ENCODE peak calls at places on chromosomes 3 and 15, in four cellular contexts. P is B cell, K is GM13977, M is ascending aorta. A is an unnamed sample.

GRCh38 chr3:3296858-3297430 is 117.5 kb upstream of the CRBN start:
- DNase-seq in P (no peak), K (no peak), M (no peak), A (no peak)

GRCh38 chr3:74122281-74122680 is 492.2 kb downstream of the CNTN3 start:
- DNase-seq in P (no peak), K (no peak), M (no peak), A (no peak)

GRCh38 chr3:188439080-188439479 is 285.1 kb downstream of the LPP start:
- DNase-seq in P (peak; percentile 79), K (peak; percentile 27), M (no peak), A (no peak)

GRCh38 chr3:159804726-159805410 is 183.8 kb upstream of the IL12A start:
- DNase-seq in P (no peak), K (peak; percentile 64), M (no peak), A (peak; percentile 41)

GRCh38 chr3:8647137-8647970 is 2.8 kb upstream of the SSUH2 start:
- DNase-seq in P (peak; percentile 20), K (no peak), M (no peak), A (no peak)

GRCh38 chr3:13009132-13009945 is 63.9 kb downstream of the IQSEC1 start:
- DNase-seq in P (peak; percentile 85), K (peak; percentile 65), M (no peak), A (no peak)

GRCh38 chr15:84975871-84976351 is 5.7 kb upstream of the PDE8A start:
- DNase-seq in P (no peak), K (no peak), M (no peak), A (no peak)

GRCh38 chr3:56758539-56758981 is 43.2 kb downstream of the ARHGEF3 start:
- DNase-seq in P (peak; percentile 64), K (peak; percentile 67), M (no peak), A (no peak)

GRCh38 chr3:49930241-49930690 is 655 bp upstream of the MON1A start:
- DNase-seq in P (no peak), K (no peak), M (no peak), A (no peak)

GRCh38 chr3:195148553-195148952 is 122.4 kb downstream of the XXYLT1 start:
- DNase-seq in P (peak; percentile 49), K (no peak), M (no peak), A (no peak)

DNA sequence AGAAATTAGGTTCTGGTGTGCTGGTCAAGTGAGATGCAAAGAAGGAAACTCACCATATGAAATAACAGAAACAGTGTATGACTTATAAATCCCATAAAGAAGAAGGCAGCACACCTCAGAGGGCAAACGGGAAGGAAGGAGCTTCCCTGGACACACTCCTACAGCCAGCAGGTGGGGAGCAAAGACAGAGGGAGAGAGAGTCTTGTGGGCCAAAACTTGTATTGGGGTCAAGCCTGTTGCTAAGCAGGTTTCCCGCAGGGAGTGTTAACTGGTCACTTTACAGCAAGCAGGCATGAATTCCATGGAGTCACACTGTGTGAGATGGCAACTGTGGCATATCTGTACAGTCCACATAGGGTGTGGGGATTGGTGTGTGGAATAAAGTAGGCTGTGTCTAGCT is 222.9 kb upstream of the NDN start:
- DNase-seq in P (no peak), K (no peak), M (no peak), A (no peak)
- TF ChIP-seq CTCF in P (no peak), K (no peak), M (no peak), A (no peak)

GRCh38 chr3:193788189-193788946 is 195.4 kb downstream of the OPA1 start:
- DNase-seq in P (peak; percentile 71), K (peak; percentile 85), M (no peak), A (no peak)
- TF ChIP-seq CTCF in P (peak; percentile 82), K (peak; percentile 83), M (peak; percentile 70), A (peak; percentile 69)

GRCh38 chr3:122941233-122942206 is 86.0 kb downstream of the SEMA5B start:
- DNase-seq in P (no peak), K (no peak), M (no peak), A (no peak)
- TF ChIP-seq CTCF in P (no peak), K (peak; percentile 28), M (no peak), A (peak; percentile 12)

GRCh38 chr15:67180514-67181191 is 73.8 kb downstream of the AAGAB start:
- DNase-seq in P (peak; percentile 36), K (no peak), M (no peak), A (no peak)
- TF ChIP-seq CTCF in P (no peak), K (no peak), M (no peak), A (no peak)

A was measured in thoracic aorta.